ENCODE peak calls at places on chromosomes 2 and 18, in five cellular contexts. K is left lung; M is thoracic aorta; Z is stomach; E is CD8-positive, alpha-beta T cell. T is an unnamed sample. For H3K27me3, the result is how much of the 10 kb centered on the place peaks cover.

GRCh38 chr2:30752811-30753210 is 54.4 kb downstream of the CAPN13 start:
- DNase-seq in K (no peak), M (no peak), E (no peak), Z (no peak), T (no peak)

GRCh38 chr2:195984951-195985726 is 83.5 kb downstream of the DNAH7 start:
- DNase-seq in Z (no peak), M (no peak), E (no peak), K (no peak), T (no peak)

GRCh38 chr2:187581125-187581896 is 27.1 kb upstream of the TFPI start:
- DNase-seq in Z (no peak), M (no peak), K (no peak), E (no peak), T (no peak)

GRCh38 chr18:7566587-7567486 is at the start of gene PTPRM:
- DNase-seq in M (peak), K (peak), Z (peak), E (peak), T (peak)

GRCh38 chr2:12106440-12107080 is 360.1 kb downstream of the LPIN1 start:
- DNase-seq in M (no peak), E (no peak), K (peak), Z (peak), T (peak)

GRCh38 chr2:45983213-45983612 is 314.0 kb upstream of the EPAS1 start:
- DNase-seq in K (no peak), E (no peak), M (no peak), Z (no peak), T (no peak)

GRCh38 chr2:234771985-234772774 is 179.6 kb upstream of the SH3BP4 start:
- DNase-seq in E (no peak), K (no peak), M (no peak), Z (no peak), T (no peak)

GRCh38 chr2:237154050-237154638 is 68.5 kb downstream of the COPS8 start:
- DNase-seq in M (no peak), K (no peak), Z (peak), E (peak), T (peak)

GRCh38 chr18:48749768-48750167 is 201.0 kb downstream of the SMAD7 start:
- DNase-seq in K (no peak), E (no peak), Z (no peak), M (no peak), T (no peak)

GRCh38 chr2:205802069-205802468 is 119.8 kb downstream of the NRP2 start:
- DNase-seq in Z (no peak), M (no peak), K (no peak), E (no peak), T (no peak)

GRCh38 chr2:114550895-114551793 is 108.7 kb downstream of the DPP10 start:
- DNase-seq in E (no peak), Z (peak), K (peak), M (no peak), T (no peak)

GRCh38 chr2:109497447-109497846 is 116.3 kb downstream of the SEPTIN10 start:
- DNase-seq in K (no peak), E (no peak), Z (no peak), M (no peak), T (no peak)

GRCh38 chr18:39274535-39274934 is 1708.9 kb upstream of the CELF4 start:
- DNase-seq in Z (no peak), K (no peak), M (no peak), E (no peak), T (no peak)

GRCh38 chr2:154616659-154617058 is 81.8 kb upstream of the KCNJ3 start:
- DNase-seq in E (no peak), K (no peak), M (no peak), Z (no peak), T (no peak)

GRCh38 chr2:28488858-28489575 is 6.8 kb upstream of the PLB1 start:
- DNase-seq in E (no peak), Z (no peak), K (no peak), M (no peak), T (no peak)

GRCh38 chr2:27583390-27583915 is 611 bp downstream of the ZNF512 start:
- DNase-seq in E (no peak), K (no peak), Z (no peak), M (no peak), T (no peak)

GRCh38 chr2:151032741-151033152 is 228.9 kb downstream of the RBM43 start:
- DNase-seq in E (no peak), Z (no peak), K (no peak), M (no peak), T (no peak)

GRCh38 chr18:28163201-28163778 is 13.6 kb downstream of the CDH2 start:
- DNase-seq in Z (no peak), M (no peak), E (no peak), K (no peak), T (no peak)

GRCh38 chr2:73851274-73851673 is 22.5 kb downstream of the STAMBP start:
- DNase-seq in Z (peak), E (no peak), K (no peak), M (no peak), T (no peak)

GRCh38 chr2:231781798-231782726 is 980 bp upstream of the PDE6D start:
- DNase-seq in K (no peak), M (no peak), E (no peak), Z (no peak), T (no peak)

GRCh38 chr2:27212626-27213471 is 781 bp upstream of the SLC5A6 start:
- DNase-seq in K (no peak), M (no peak), E (no peak), Z (no peak), T (no peak)

DNA sequence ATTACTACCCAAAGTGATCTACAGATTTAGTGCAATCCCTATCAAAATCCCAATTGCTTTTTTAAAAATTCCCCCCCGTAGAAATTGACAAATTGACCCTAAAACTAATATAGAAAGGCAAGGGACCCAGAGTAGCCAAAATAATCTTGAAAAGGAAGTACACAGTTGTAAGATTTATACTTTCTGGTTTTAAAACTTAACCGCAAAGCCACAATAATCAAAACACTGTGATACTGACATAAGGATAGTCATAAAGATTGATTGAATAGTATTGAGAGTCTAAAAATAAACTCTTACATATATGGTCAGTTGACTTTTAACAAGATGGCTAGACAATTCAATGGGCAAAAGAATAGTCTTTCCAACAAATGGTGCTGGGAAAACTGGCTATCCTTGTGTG is 58.7 kb upstream of the GAREM2 start:
- DNase-seq in Z (no peak), M (no peak), E (no peak), K (no peak), T (no peak)
- TF ChIP-seq CTCF in Z (no peak), M (no peak), E (no peak), K (no peak), T (no peak)

GRCh38 chr2:147171961-147172360 is 672.9 kb upstream of the ACVR2A start:
- DNase-seq in K (no peak), Z (no peak), M (no peak), E (no peak), T (no peak)
- H3K4me3 ChIP-seq in K (no peak), Z (no peak), M (no peak), E (no peak), T (no peak)

DNA sequence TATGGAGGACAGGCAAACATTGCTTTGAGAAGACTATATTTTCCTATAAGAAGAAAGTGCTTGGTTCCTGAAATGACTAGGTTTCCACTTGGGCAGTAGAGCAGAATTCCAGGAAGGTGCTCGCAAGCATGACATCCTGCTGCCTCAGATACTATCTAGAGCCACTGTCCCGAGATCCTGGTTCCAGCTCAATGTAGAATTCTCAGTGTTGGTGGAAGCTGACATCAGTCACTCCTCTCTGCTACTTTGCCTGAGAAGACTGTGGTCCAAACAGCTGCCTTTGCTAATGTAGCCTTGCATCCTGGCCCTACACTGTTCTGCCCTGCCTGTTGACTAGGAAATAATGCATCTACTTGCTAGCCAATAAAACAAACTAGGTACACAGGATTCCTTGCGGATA is 50.0 kb upstream of the ITGA6 start:
- DNase-seq in Z (no peak), E (no peak), M (no peak), K (no peak), T (no peak)
- H3K27me3 ChIP-seq in Z (under half), E (under half), M (under half), K (under half), T (under half)

GRCh38 chr2:189627789-189628188 is 33.5 kb upstream of the ASNSD1 start:
- DNase-seq in K (no peak), M (no peak), Z (no peak), E (no peak), T (no peak)

GRCh38 chr2:189631849-189632248 is 29.4 kb upstream of the ASNSD1 start:
- DNase-seq in K (no peak), Z (no peak), E (no peak), M (no peak), T (no peak)

GRCh38 chr2:189625636-189626035 is 35.6 kb upstream of the ASNSD1 start:
- DNase-seq in Z (no peak), E (no peak), K (no peak), M (no peak), T (no peak)

GRCh38 chr2:189629553-189630453 is 31.5 kb upstream of the ASNSD1 start:
- DNase-seq in K (no peak), Z (no peak), M (no peak), E (no peak), T (no peak)

GRCh38 chr2:189628817-189629552 is 32.3 kb upstream of the ASNSD1 start:
- DNase-seq in Z (no peak), E (no peak), K (no peak), M (no peak), T (no peak)
- TF ChIP-seq CTCF in Z (no peak), E (no peak), K (no peak), M (no peak), T (no peak)

DNA sequence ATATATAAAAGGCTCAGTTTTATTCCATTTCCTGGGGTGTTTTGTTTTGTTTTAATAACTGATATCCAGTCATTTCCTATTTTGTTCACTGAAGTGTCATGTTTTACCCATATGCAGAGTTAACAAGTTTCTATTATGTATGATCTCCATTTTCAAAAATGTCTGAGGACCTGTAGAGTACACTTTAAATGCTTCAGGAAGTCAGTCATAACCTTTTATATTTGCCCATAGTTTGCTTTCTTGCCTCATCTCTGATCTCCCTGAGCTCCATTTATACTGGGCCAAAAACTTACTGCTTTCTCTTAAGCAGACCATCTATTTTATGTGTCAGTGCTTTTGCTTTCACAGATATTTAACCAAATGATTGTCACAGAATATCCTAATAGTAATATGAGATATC is 278.7 kb downstream of the MBD5 start:
- DNase-seq in Z (no peak), M (no peak), K (no peak), E (no peak), T (no peak)
- H3K4me3 ChIP-seq in Z (no peak), M (no peak), K (no peak), E (no peak), T (no peak)

GRCh38 chr2:63064661-63065060 is 14.0 kb downstream of the OTX1 start:
- DNase-seq in M (no peak), E (no peak), Z (no peak), K (no peak), T (no peak)
- H3K27me3 ChIP-seq in M (under half), E (under half), Z (under half), K (half or more), T (under half)

GRCh38 chr2:71452565-71452964 is 796 bp upstream of the DYSF start:
- DNase-seq in Z (no peak), M (no peak), K (peak), E (no peak), T (no peak)
- TF ChIP-seq CTCF in Z (no peak), M (no peak), K (no peak), E (no peak), T (peak)